ENCODE peak calls at places on chromosome 12, in eight cellular contexts. D is GM03348; J is activated CD4-positive, alpha-beta T cell treated with anti-CD3 and anti-CD28 coated beads, Interleukin-2, amount 50 U/mL, for 1 hour; Z is stimulated activated CD4-positive, alpha-beta T cell treated with anti-CD3 and anti-CD28 coated beads, Interleukin-15, amount 100 ng/mL, for 1 hour; L is NCI-H460; Y is CD8-positive, alpha-beta memory T cell; X is pancreas; O is cardiac fibroblast. F is an unnamed sample.

GRCh38 chr12:55797068-55797467 is 20.5 kb downstream of the SARNP start:
- DNase-seq in D (peak), J (no peak), Z (no peak), L (peak), Y (no peak), X (no peak), O (peak), F (peak)

GRCh38 chr12:12212769-12213168 is 54.1 kb downstream of the LRP6 start:
- DNase-seq in D (no peak), J (no peak), Z (no peak), L (no peak), Y (no peak), X (no peak), O (no peak), F (no peak)

GRCh38 chr12:117671734-117672133 is 297.1 kb downstream of the KSR2 start:
- DNase-seq in D (peak), J (no peak), Z (no peak), L (no peak), Y (no peak), X (peak), O (no peak), F (peak)

GRCh38 chr12:57343703-57344378 is 87.0 kb downstream of the R3HDM2 start:
- DNase-seq in D (no peak), J (no peak), Z (no peak), L (no peak), Y (no peak), X (no peak), O (no peak), F (no peak)

GRCh38 chr12:112809684-112810083 is 18.1 kb downstream of the RPH3A start:
- DNase-seq in D (no peak), J (no peak), Z (no peak), L (no peak), Y (no peak), X (no peak), O (no peak), F (no peak)

GRCh38 chr12:66187016-66187415 is 2.0 kb upstream of the IRAK3 start:
- DNase-seq in D (no peak), J (no peak), Z (no peak), L (no peak), Y (no peak), X (no peak), O (no peak), F (no peak)

GRCh38 chr12:2129076-2129475 is 76.3 kb downstream of the CACNA1C start:
- DNase-seq in D (peak), J (no peak), Z (no peak), L (no peak), Y (no peak), X (no peak), O (peak), F (peak)

GRCh38 chr12:4164591-4165558 is 108.7 kb upstream of the CCND2 start:
- DNase-seq in D (peak), J (peak), Z (peak), L (no peak), Y (peak), X (peak), O (peak), F (peak)

GRCh38 chr12:48788852-48789775 is at the start of gene ADCY6:
- DNase-seq in D (peak), J (no peak), Z (no peak), L (peak), Y (no peak), X (peak), O (peak), F (peak)

GRCh38 chr12:989751-990278 is 1.2 kb upstream of the ERC1 start:
- DNase-seq in D (peak), J (no peak), Z (no peak), L (peak), Y (no peak), X (no peak), O (peak), F (peak)

GRCh38 chr12:14558377-14559051 is 9.2 kb downstream of the PLBD1 start:
- DNase-seq in D (no peak), J (no peak), Z (no peak), L (no peak), Y (no peak), X (no peak), O (no peak), F (no peak)

GRCh38 chr12:57089259-57090245 is 638 bp downstream of the NAB2 start:
- DNase-seq in D (peak), J (peak), Z (no peak), L (no peak), Y (peak), X (peak), O (peak), F (peak)

GRCh38 chr12:2170376-2170775 is 117.6 kb downstream of the CACNA1C start:
- DNase-seq in D (peak), J (no peak), Z (no peak), L (no peak), Y (no peak), X (no peak), O (peak), F (peak)

GRCh38 chr12:26524862-26525465 is 308.0 kb downstream of the ITPR2 start:
- DNase-seq in D (peak), J (no peak), Z (no peak), L (no peak), Y (no peak), X (no peak), O (peak), F (peak)

GRCh38 chr12:93145086-93145485 is 216.0 kb upstream of the EEA1 start:
- DNase-seq in D (no peak), J (no peak), Z (no peak), L (no peak), Y (no peak), X (no peak), O (no peak), F (no peak)

GRCh38 chr12:68876471-68876870 is 56.5 kb downstream of the CPM start:
- DNase-seq in D (no peak), J (no peak), Z (no peak), L (no peak), Y (no peak), X (no peak), O (peak), F (no peak)

GRCh38 chr12:23813206-23813605 is 136.3 kb downstream of the SOX5 start:
- DNase-seq in D (no peak), J (no peak), Z (no peak), L (no peak), Y (no peak), X (no peak), O (no peak), F (no peak)

GRCh38 chr12:122244565-122245371 is 18.9 kb upstream of the DIABLO start:
- DNase-seq in D (peak), J (no peak), Z (no peak), L (no peak), Y (no peak), X (no peak), O (no peak), F (no peak)

GRCh38 chr12:95216704-95217376 is 427 bp downstream of the FGD6 start:
- DNase-seq in D (peak), J (no peak), Z (no peak), L (no peak), Y (no peak), X (no peak), O (no peak), F (no peak)

GRCh38 chr12:57476162-57476992 is 3.3 kb downstream of the ARHGAP9 start:
- DNase-seq in D (no peak), J (peak), Z (no peak), L (no peak), Y (peak), X (peak), O (no peak), F (no peak)

GRCh38 chr12:79644274-79645234 is 46.2 kb downstream of the PAWR start:
- DNase-seq in D (no peak), J (no peak), Z (no peak), L (no peak), Y (no peak), X (no peak), O (no peak), F (no peak)

GRCh38 chr12:27123642-27124041 is 41.3 kb upstream of the C12orf71 start:
- DNase-seq in D (peak), J (no peak), Z (no peak), L (peak), Y (no peak), X (no peak), O (peak), F (peak)

GRCh38 chr12:3882396-3882795 is 9.2 kb upstream of the PARP11 start:
- DNase-seq in D (no peak), J (no peak), Z (no peak), L (no peak), Y (no peak), X (no peak), O (no peak), F (no peak)

GRCh38 chr12:132219323-132219722 is 75.1 kb downstream of the NOC4L start:
- DNase-seq in D (no peak), J (no peak), Z (no peak), L (no peak), Y (no peak), X (no peak), O (no peak), F (no peak)

GRCh38 chr12:53948650-53949593 is 5.8 kb upstream of the HOXC12 start:
- DNase-seq in D (no peak), J (no peak), Z (no peak), L (no peak), Y (no peak), X (no peak), O (no peak), F (no peak)

GRCh38 chr12:131729254-131729955 is 18.5 kb downstream of the SFSWAP start:
- DNase-seq in D (no peak), J (no peak), Z (no peak), L (no peak), Y (no peak), X (no peak), O (no peak), F (no peak)

GRCh38 chr12:69105101-69105613 is 134.2 kb upstream of the CPSF6 start:
- DNase-seq in D (no peak), J (no peak), Z (no peak), L (no peak), Y (no peak), X (no peak), O (no peak), F (no peak)

GRCh38 chr12:2273288-2273687 is 220.5 kb downstream of the CACNA1C start:
- DNase-seq in D (peak), J (no peak), Z (no peak), L (no peak), Y (no peak), X (no peak), O (peak), F (no peak)

F was measured in mesenchymal stem cell.